ENCODE peak calls at places on chromosomes 13 and 19, in eight cellular contexts. One of them, this sample, is unnamed.

GRCh38 chr19:8204961-8205360 is 4.2 kb upstream of the CERS4 start:
- DNase-seq in breast epithelium: peak; percentile 83
- DNase-seq in pancreas: peak; percentile 91
- DNase-seq in BE2C: no peak
- DNase-seq in body of pancreas: peak; percentile 90
- DNase-seq in A549: no peak
- DNase-seq in cardiac muscle cell: no peak
- DNase-seq in uterus: no peak
- DNase-seq in this sample: no peak

GRCh38 chr19:45160870-45161714 is at the start of gene NKPD1:
- DNase-seq in breast epithelium: peak; percentile 86
- DNase-seq in pancreas: peak; percentile 82
- DNase-seq in BE2C: peak; percentile 56
- DNase-seq in body of pancreas: peak; percentile 65
- DNase-seq in A549: no peak
- DNase-seq in cardiac muscle cell: no peak
- DNase-seq in uterus: no peak
- DNase-seq in this sample: no peak

GRCh38 chr13:24033527-24034302 is 126.8 kb upstream of the SPATA13 start:
- DNase-seq in breast epithelium: no peak
- DNase-seq in pancreas: peak; percentile 21
- DNase-seq in BE2C: no peak
- DNase-seq in body of pancreas: no peak
- DNase-seq in A549: no peak
- DNase-seq in cardiac muscle cell: no peak
- DNase-seq in uterus: no peak
- DNase-seq in this sample: no peak

GRCh38 chr13:109745060-109745459 is 41.3 kb downstream of the IRS2 start:
- DNase-seq in breast epithelium: no peak
- DNase-seq in pancreas: no peak
- DNase-seq in BE2C: no peak
- DNase-seq in body of pancreas: no peak
- DNase-seq in A549: no peak
- DNase-seq in cardiac muscle cell: no peak
- DNase-seq in uterus: no peak
- DNase-seq in this sample: no peak

GRCh38 chr19:19056636-19057275 is 7.0 kb upstream of the SLC25A42 start:
- DNase-seq in breast epithelium: no peak
- DNase-seq in pancreas: no peak
- DNase-seq in BE2C: no peak
- DNase-seq in body of pancreas: no peak
- DNase-seq in A549: no peak
- DNase-seq in cardiac muscle cell: no peak
- DNase-seq in uterus: no peak
- DNase-seq in this sample: no peak

GRCh38 chr13:75803175-75803611 is 167.1 kb downstream of the LMO7 start:
- DNase-seq in breast epithelium: no peak
- DNase-seq in pancreas: no peak
- DNase-seq in BE2C: no peak
- DNase-seq in body of pancreas: peak; percentile 19
- DNase-seq in A549: no peak
- DNase-seq in cardiac muscle cell: peak; percentile 9
- DNase-seq in uterus: no peak
- DNase-seq in this sample: no peak

GRCh38 chr19:53132231-53132991 is at the start of gene ZNF415:
- DNase-seq in breast epithelium: peak; percentile 82
- DNase-seq in pancreas: peak; percentile 91
- DNase-seq in BE2C: peak; percentile 58
- DNase-seq in body of pancreas: peak; percentile 88
- DNase-seq in A549: no peak
- DNase-seq in cardiac muscle cell: peak; percentile 92
- DNase-seq in uterus: peak; percentile 85
- DNase-seq in this sample: peak; percentile 42

GRCh38 chr19:29779921-29780320 is 31.9 kb upstream of the CCNE1 start:
- DNase-seq in breast epithelium: no peak
- DNase-seq in pancreas: no peak
- DNase-seq in BE2C: no peak
- DNase-seq in body of pancreas: no peak
- DNase-seq in A549: no peak
- DNase-seq in cardiac muscle cell: peak; percentile 7
- DNase-seq in uterus: no peak
- DNase-seq in this sample: no peak

GRCh38 chr19:38676023-38676877 is 28.8 kb downstream of the ACTN4 start:
- DNase-seq in breast epithelium: no peak
- DNase-seq in pancreas: peak; percentile 21
- DNase-seq in BE2C: no peak
- DNase-seq in body of pancreas: no peak
- DNase-seq in A549: no peak
- DNase-seq in cardiac muscle cell: no peak
- DNase-seq in uterus: no peak
- DNase-seq in this sample: no peak

GRCh38 chr13:19587635-19588300 is 26.4 kb upstream of the TPTE2 start:
- DNase-seq in breast epithelium: no peak
- DNase-seq in pancreas: no peak
- DNase-seq in BE2C: peak; percentile 43
- DNase-seq in body of pancreas: no peak
- DNase-seq in A549: peak; percentile 74
- DNase-seq in cardiac muscle cell: no peak
- DNase-seq in uterus: no peak
- DNase-seq in this sample: no peak

GRCh38 chr13:34458756-34459462 is 483.2 kb upstream of the NBEA start:
- DNase-seq in breast epithelium: no peak
- DNase-seq in pancreas: no peak
- DNase-seq in BE2C: no peak
- DNase-seq in body of pancreas: no peak
- DNase-seq in A549: peak; percentile 4
- DNase-seq in cardiac muscle cell: no peak
- DNase-seq in uterus: peak; percentile 19
- DNase-seq in this sample: no peak

GRCh38 chr13:49421391-49421790 is 22.5 kb downstream of the CAB39L start:
- DNase-seq in breast epithelium: no peak
- DNase-seq in pancreas: no peak
- DNase-seq in BE2C: peak; percentile 33
- DNase-seq in body of pancreas: peak; percentile 19
- DNase-seq in A549: peak; percentile 29
- DNase-seq in cardiac muscle cell: peak; percentile 11
- DNase-seq in uterus: no peak
- DNase-seq in this sample: no peak

GRCh38 chr13:94090773-94091172 is 388.7 kb downstream of the DCT start:
- DNase-seq in breast epithelium: no peak
- DNase-seq in pancreas: no peak
- DNase-seq in BE2C: no peak
- DNase-seq in body of pancreas: no peak
- DNase-seq in A549: no peak
- DNase-seq in cardiac muscle cell: no peak
- DNase-seq in uterus: no peak
- DNase-seq in this sample: no peak

GRCh38 chr13:111213964-111214726 is 99.0 kb downstream of the ARHGEF7 start:
- DNase-seq in breast epithelium: no peak
- DNase-seq in pancreas: no peak
- DNase-seq in BE2C: no peak
- DNase-seq in body of pancreas: no peak
- DNase-seq in A549: no peak
- DNase-seq in cardiac muscle cell: peak; percentile 28
- DNase-seq in uterus: no peak
- DNase-seq in this sample: no peak

GRCh38 chr19:1027020-1027952 is 878 bp downstream of the CNN2 start:
- DNase-seq in breast epithelium: no peak
- DNase-seq in pancreas: peak; percentile 58
- DNase-seq in BE2C: no peak
- DNase-seq in body of pancreas: no peak
- DNase-seq in A549: no peak
- DNase-seq in cardiac muscle cell: no peak
- DNase-seq in uterus: no peak
- DNase-seq in this sample: no peak

GRCh38 chr19:4694211-4694987 is 24.3 kb upstream of the MYDGF start:
- DNase-seq in breast epithelium: peak; percentile 93
- DNase-seq in pancreas: no peak
- DNase-seq in BE2C: peak; percentile 44
- DNase-seq in body of pancreas: no peak
- DNase-seq in A549: peak; percentile 89
- DNase-seq in cardiac muscle cell: no peak
- DNase-seq in uterus: peak; percentile 72
- DNase-seq in this sample: no peak

GRCh38 chr19:21569497-21569870 is 64.1 kb downstream of the ZNF429 start:
- DNase-seq in breast epithelium: no peak
- DNase-seq in pancreas: no peak
- DNase-seq in BE2C: no peak
- DNase-seq in body of pancreas: peak; percentile 67
- DNase-seq in A549: no peak
- DNase-seq in cardiac muscle cell: no peak
- DNase-seq in uterus: no peak
- DNase-seq in this sample: no peak

GRCh38 chr13:43374621-43375020 is 351.2 kb downstream of the DNAJC15 start:
- DNase-seq in breast epithelium: no peak
- DNase-seq in pancreas: no peak
- DNase-seq in BE2C: no peak
- DNase-seq in body of pancreas: no peak
- DNase-seq in A549: no peak
- DNase-seq in cardiac muscle cell: no peak
- DNase-seq in uterus: no peak
- DNase-seq in this sample: no peak

GRCh38 chr19:47284324-47284899 is 9.7 kb downstream of the INAFM1 start:
- DNase-seq in breast epithelium: no peak
- DNase-seq in pancreas: no peak
- DNase-seq in BE2C: peak; percentile 67
- DNase-seq in body of pancreas: no peak
- DNase-seq in A549: peak; percentile 77
- DNase-seq in cardiac muscle cell: peak; percentile 71
- DNase-seq in uterus: peak; percentile 33
- DNase-seq in this sample: no peak

GRCh38 chr19:49637865-49638350 is 2.0 kb downstream of the RRAS start:
- DNase-seq in breast epithelium: peak; percentile 73
- DNase-seq in pancreas: peak; percentile 79
- DNase-seq in BE2C: peak; percentile 53
- DNase-seq in body of pancreas: peak; percentile 57
- DNase-seq in A549: peak; percentile 85
- DNase-seq in cardiac muscle cell: peak; percentile 23
- DNase-seq in uterus: peak; percentile 85
- DNase-seq in this sample: peak; percentile 86

GRCh38 chr13:30745917-30746686 is 10.8 kb downstream of the ALOX5AP start:
- DNase-seq in breast epithelium: no peak
- DNase-seq in pancreas: peak; percentile 28
- DNase-seq in BE2C: peak; percentile 48
- DNase-seq in body of pancreas: peak; percentile 26
- DNase-seq in A549: no peak
- DNase-seq in cardiac muscle cell: no peak
- DNase-seq in uterus: no peak
- DNase-seq in this sample: no peak
- H3K4me1 ChIP-seq in breast epithelium: peaks cover 13% of the 10 kb centered on the region
- H3K4me1 ChIP-seq in pancreas: no peaks in the 10 kb centered on the region
- H3K4me1 ChIP-seq in BE2C: peaks cover 14% of the 10 kb centered on the region
- H3K4me1 ChIP-seq in body of pancreas: peaks cover 18% of the 10 kb centered on the region
- H3K4me1 ChIP-seq in A549: peaks cover 51% of the 10 kb centered on the region
- H3K4me1 ChIP-seq in cardiac muscle cell: peaks cover 35% of the 10 kb centered on the region
- H3K4me1 ChIP-seq in uterus: no peaks in the 10 kb centered on the region
- H3K4me1 ChIP-seq in this sample: peaks cover 12% of the 10 kb centered on the region

GRCh38 chr19:15439078-15439799 is 10.5 kb downstream of the WIZ start:
- DNase-seq in breast epithelium: no peak
- DNase-seq in pancreas: no peak
- DNase-seq in BE2C: no peak
- DNase-seq in body of pancreas: no peak
- DNase-seq in A549: no peak
- DNase-seq in cardiac muscle cell: no peak
- DNase-seq in uterus: no peak
- DNase-seq in this sample: no peak
- TF ChIP-seq CTCF in breast epithelium: no peak
- TF ChIP-seq CTCF in pancreas: no peak
- TF ChIP-seq CTCF in BE2C: no peak
- TF ChIP-seq CTCF in body of pancreas: no peak
- TF ChIP-seq CTCF in A549: no peak
- TF ChIP-seq CTCF in cardiac muscle cell: no peak
- TF ChIP-seq CTCF in uterus: no peak
- TF ChIP-seq CTCF in this sample: no peak

GRCh38 chr19:13022111-13022858 is 27.0 kb downstream of the NFIX start:
- DNase-seq in breast epithelium: no peak
- DNase-seq in pancreas: no peak
- DNase-seq in BE2C: no peak
- DNase-seq in body of pancreas: no peak
- DNase-seq in A549: no peak
- DNase-seq in cardiac muscle cell: no peak
- DNase-seq in uterus: peak; percentile 62
- DNase-seq in this sample: no peak

GRCh38 chr19:13017306-13018036 is 22.2 kb downstream of the NFIX start:
- DNase-seq in breast epithelium: no peak
- DNase-seq in pancreas: no peak
- DNase-seq in BE2C: no peak
- DNase-seq in body of pancreas: no peak
- DNase-seq in A549: no peak
- DNase-seq in cardiac muscle cell: no peak
- DNase-seq in uterus: no peak
- DNase-seq in this sample: no peak

GRCh38 chr19:13019330-13019729 is 24.1 kb downstream of the NFIX start:
- DNase-seq in breast epithelium: no peak
- DNase-seq in pancreas: no peak
- DNase-seq in BE2C: no peak
- DNase-seq in body of pancreas: no peak
- DNase-seq in A549: no peak
- DNase-seq in cardiac muscle cell: no peak
- DNase-seq in uterus: no peak
- DNase-seq in this sample: no peak

GRCh38 chr19:13018037-13018914 is 23.0 kb downstream of the NFIX start:
- DNase-seq in breast epithelium: peak; percentile 71
- DNase-seq in pancreas: no peak
- DNase-seq in BE2C: peak; percentile 76
- DNase-seq in body of pancreas: no peak
- DNase-seq in A549: no peak
- DNase-seq in cardiac muscle cell: no peak
- DNase-seq in uterus: peak; percentile 86
- DNase-seq in this sample: no peak

GRCh38 chr19:13020002-13020414 is 24.7 kb downstream of the NFIX start:
- DNase-seq in breast epithelium: no peak
- DNase-seq in pancreas: no peak
- DNase-seq in BE2C: no peak
- DNase-seq in body of pancreas: no peak
- DNase-seq in A549: no peak
- DNase-seq in cardiac muscle cell: no peak
- DNase-seq in uterus: peak; percentile 20
- DNase-seq in this sample: no peak
- H3K4me1 ChIP-seq in breast epithelium: peaks cover 17% of the 10 kb centered on the region
- H3K4me1 ChIP-seq in pancreas: peaks cover 4% of the 10 kb centered on the region
- H3K4me1 ChIP-seq in BE2C: peaks cover 16% of the 10 kb centered on the region
- H3K4me1 ChIP-seq in body of pancreas: peaks cover 44% of the 10 kb centered on the region
- H3K4me1 ChIP-seq in A549: peaks cover 4% of the 10 kb centered on the region
- H3K4me1 ChIP-seq in cardiac muscle cell: peaks cover 4% of the 10 kb centered on the region
- H3K4me1 ChIP-seq in uterus: peaks cover 28% of the 10 kb centered on the region
- H3K4me1 ChIP-seq in this sample: no peaks in the 10 kb centered on the region

GRCh38 chr13:101660711-101661110 is 208.2 kb downstream of the ITGBL1 start:
- DNase-seq in breast epithelium: no peak
- DNase-seq in pancreas: no peak
- DNase-seq in BE2C: no peak
- DNase-seq in body of pancreas: no peak
- DNase-seq in A549: no peak
- DNase-seq in cardiac muscle cell: no peak
- DNase-seq in uterus: no peak
- DNase-seq in this sample: no peak

DNA sequence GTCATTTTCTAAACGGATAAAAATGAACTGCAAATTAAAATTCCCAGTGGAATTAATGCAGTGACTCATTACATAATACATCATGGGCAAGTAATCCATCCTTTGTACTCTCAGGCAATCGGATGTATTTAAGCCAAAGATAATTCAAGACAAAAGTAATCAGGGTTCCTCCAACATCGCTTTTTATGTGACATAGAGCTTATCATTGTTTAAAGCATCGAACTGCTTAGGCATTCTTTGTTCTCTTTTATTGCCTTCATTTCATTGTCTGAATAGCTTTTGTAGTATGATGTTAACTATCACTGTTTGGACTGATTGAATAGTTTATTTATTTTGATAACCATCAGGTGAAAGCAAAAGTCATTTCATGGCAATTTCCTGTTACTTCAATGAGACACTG is 209.4 kb downstream of the ITGBL1 start:
- DNase-seq in breast epithelium: no peak
- DNase-seq in pancreas: no peak
- DNase-seq in BE2C: no peak
- DNase-seq in body of pancreas: no peak
- DNase-seq in A549: no peak
- DNase-seq in cardiac muscle cell: no peak
- DNase-seq in uterus: no peak
- DNase-seq in this sample: no peak
- TF ChIP-seq CTCF in breast epithelium: no peak
- TF ChIP-seq CTCF in pancreas: no peak
- TF ChIP-seq CTCF in BE2C: no peak
- TF ChIP-seq CTCF in body of pancreas: no peak
- TF ChIP-seq CTCF in A549: no peak
- TF ChIP-seq CTCF in cardiac muscle cell: no peak
- TF ChIP-seq CTCF in uterus: no peak
- TF ChIP-seq CTCF in this sample: no peak